ENCODE peak calls at places on chromosomes 5 and 9, in ten cellular contexts. U is islet precursor cell; C is skeletal muscle cell; V is activated gamma-delta T cell; J is naive thymus-derived CD8-positive, alpha-beta T cell; H is stimulated activated CD4-positive, alpha-beta T cell treated with anti-CD3 and anti-CD28 coated beads, Interleukin-1b, Interleukin-23, amount 100 ng/mL, for 1 hour; L is AG04450; X is HEK293T; G is AG09309; B is dermis microvascular lymphatic vessel endothelial cell. S is an unnamed sample.

GRCh38 chr9:101737705-101738565 is 512 bp downstream of the GRIN3A start:
- DNase-seq in L (no peak), H (no peak), G (no peak), V (no peak), J (no peak), C (no peak), X (peak; percentile 21), B (no peak), U (peak; percentile 71), S (no peak)

GRCh38 chr5:153425914-153426313 is 64.6 kb upstream of the GRIA1 start:
- DNase-seq in G (no peak), C (no peak), B (no peak), U (no peak), H (no peak), V (no peak), J (no peak), L (no peak), X (peak; percentile 8), S (no peak)

GRCh38 chr5:55509097-55509496 is 25.7 kb downstream of the PLPP1 start:
- DNase-seq in V (no peak), L (no peak), H (no peak), J (no peak), C (no peak), X (no peak), G (no peak), U (no peak), B (no peak), S (no peak)

GRCh38 chr5:75023368-75024159 is 28.8 kb downstream of the GCNT4 start:
- DNase-seq in U (no peak), L (no peak), G (no peak), X (no peak), V (no peak), J (peak; percentile 57), B (no peak), H (no peak), C (no peak), S (no peak)

GRCh38 chr5:119049824-119050449 is 20.9 kb upstream of the DMXL1 start:
- DNase-seq in L (no peak), J (no peak), H (no peak), X (no peak), B (no peak), V (no peak), U (no peak), G (peak; percentile 62), C (no peak), S (no peak)

GRCh38 chr9:91843093-91843492 is 106.9 kb downstream of the ROR2 start:
- DNase-seq in L (no peak), G (no peak), V (no peak), H (no peak), U (peak; percentile 43), J (no peak), X (no peak), B (no peak), C (no peak), S (no peak)

GRCh38 chr9:21728781-21729180 is 73.7 kb upstream of the MTAP start:
- DNase-seq in U (no peak), B (no peak), X (no peak), J (no peak), H (no peak), V (no peak), G (no peak), L (no peak), C (peak; percentile 69), S (no peak)

GRCh38 chr5:76379855-76380254 is 23.2 kb upstream of the IQGAP2 start:
- DNase-seq in U (no peak), L (no peak), X (no peak), G (no peak), C (no peak), J (no peak), H (no peak), V (no peak), B (no peak), S (no peak)

GRCh38 chr9:133731876-133732321 is 6.3 kb downstream of the SARDH start:
- DNase-seq in U (peak; percentile 81), X (peak; percentile 93), G (no peak), B (peak; percentile 57), V (no peak), L (no peak), C (no peak), H (no peak), J (no peak), S (no peak)

GRCh38 chr9:116212986-116213672 is 59.5 kb downstream of the PAPPA start:
- DNase-seq in L (no peak), G (no peak), H (no peak), X (no peak), B (no peak), V (no peak), J (no peak), U (no peak), C (no peak), S (no peak)

GRCh38 chr9:130100681-130101080 is 47.0 kb downstream of the GPR107 start:
- DNase-seq in B (no peak), G (no peak), X (no peak), V (no peak), C (no peak), H (no peak), U (no peak), J (no peak), L (no peak), S (no peak)

GRCh38 chr5:68544656-68545565 is 329.4 kb downstream of the PIK3R1 start:
- DNase-seq in U (peak; percentile 69), X (no peak), L (no peak), H (no peak), B (peak; percentile 3), J (no peak), C (no peak), G (no peak), V (no peak), S (no peak)

GRCh38 chr5:135487839-135488514 is 35.8 kb upstream of the TIFAB start:
- DNase-seq in B (no peak), V (no peak), C (no peak), L (no peak), X (no peak), U (no peak), J (no peak), H (no peak), G (no peak), S (no peak)

GRCh38 chr9:137502008-137502913 is 43.1 kb upstream of the NSMF start:
- DNase-seq in C (no peak), X (peak; percentile 75), G (no peak), B (no peak), U (peak; percentile 85), V (no peak), L (no peak), H (no peak), J (no peak), S (peak; percentile 66)

GRCh38 chr9:74773886-74774479 is 113.7 kb downstream of the TRPM6 start:
- DNase-seq in V (no peak), J (peak; percentile 67), B (peak; percentile 77), X (peak; percentile 59), H (peak; percentile 23), U (peak; percentile 79), C (peak; percentile 24), L (peak; percentile 55), G (peak; percentile 29), S (peak; percentile 16)

GRCh38 chr9:97853844-97854695 is 1.0 kb downstream of the FOXE1 start:
- DNase-seq in B (peak; percentile 33), C (no peak), H (no peak), G (no peak), U (peak; percentile 79), X (peak; percentile 71), L (no peak), J (peak; percentile 68), V (no peak), S (no peak)

GRCh38 chr5:14138608-14139540 is 4.3 kb upstream of the TRIO start:
- DNase-seq in B (no peak), U (peak; percentile 49), J (no peak), L (no peak), X (no peak), V (no peak), G (no peak), C (no peak), H (no peak), S (no peak)

GRCh38 chr5:78546597-78546996 is 102.0 kb downstream of the LHFPL2 start:
- DNase-seq in H (no peak), G (no peak), L (no peak), X (no peak), J (no peak), B (no peak), U (no peak), V (no peak), C (no peak), S (no peak)

GRCh38 chr5:142048272-142048671 is 35.4 kb upstream of the GNPDA1 start:
- DNase-seq in V (no peak), H (no peak), U (no peak), C (no peak), G (no peak), B (no peak), J (no peak), L (no peak), X (no peak), S (no peak)